ENCODE peak calls at places on chromosomes 12 and 14, in seven cellular contexts. F is left ventricle myocardium inferior, T is tibial nerve, O is HT1080, B is NCI-H748 treated with DMSO at 0.1 percent for 48 hours, P is HTR-8/SVneo, Q is DMS153. H is an unnamed sample.

GRCh38 chr14:21070083-21070609 is at the start of gene ARHGEF40:
- DNase-seq in F (peak; percentile 79), T (peak; percentile 46), O (no peak), B (no peak), P (peak; percentile 21), Q (no peak), H (peak; percentile 50)

GRCh38 chr14:67514203-67514607 is 18.9 kb upstream of the PLEKHH1 start:
- DNase-seq in F (no peak), T (no peak), O (no peak), B (no peak), P (no peak), Q (no peak), H (peak; percentile 20)

GRCh38 chr12:26009593-26009992 is 51.1 kb downstream of the RASSF8 start:
- DNase-seq in F (no peak), T (no peak), O (no peak), B (no peak), P (no peak), Q (no peak), H (no peak)

GRCh38 chr14:68759912-68760311 is 33.0 kb downstream of the ZFP36L1 start:
- DNase-seq in F (no peak), T (no peak), O (no peak), B (no peak), P (no peak), Q (no peak), H (no peak)

GRCh38 chr12:108414021-108414420 is 74.9 kb upstream of the CMKLR1 start:
- DNase-seq in F (no peak), T (no peak), O (no peak), B (no peak), P (no peak), Q (no peak), H (no peak)

GRCh38 chr12:123076604-123077297 is 74.1 kb downstream of the PITPNM2 start:
- DNase-seq in F (no peak), T (no peak), O (peak; percentile 31), B (no peak), P (no peak), Q (no peak), H (no peak)

GRCh38 chr12:87274594-87275245 is 754.5 kb downstream of the C12orf50 start:
- DNase-seq in F (no peak), T (no peak), O (peak; percentile 44), B (no peak), P (no peak), Q (no peak), H (no peak)

GRCh38 chr12:88725592-88726143 is 145.4 kb upstream of the KITLG start:
- DNase-seq in F (no peak), T (no peak), O (no peak), B (no peak), P (no peak), Q (no peak), H (no peak)

GRCh38 chr14:78170203-78170602 is at the start of gene NRXN3:
- DNase-seq in F (no peak), T (no peak), O (no peak), B (no peak), P (no peak), Q (peak; percentile 21), H (no peak)

GRCh38 chr12:55996715-55997534 is at the start of gene SUOX:
- DNase-seq in F (peak; percentile 97), T (peak; percentile 95), O (peak; percentile 97), B (peak; percentile 89), P (peak; percentile 99), Q (peak; percentile 87), H (peak; percentile 80)

GRCh38 chr14:99753225-99754140 is 39.7 kb upstream of the EML1 start:
- DNase-seq in F (no peak), T (no peak), O (no peak), B (no peak), P (no peak), Q (no peak), H (no peak)

GRCh38 chr12:52812749-52813148 is 1.2 kb downstream of the KRT4 start:
- DNase-seq in F (no peak), T (no peak), O (no peak), B (no peak), P (no peak), Q (no peak), H (no peak)

GRCh38 chr14:94685681-94686485 is 73.7 kb downstream of the SERPINA3 start:
- DNase-seq in F (no peak), T (no peak), O (no peak), B (no peak), P (no peak), Q (no peak), H (no peak)

GRCh38 chr12:80684077-80684495 is 23.3 kb upstream of the MYF6 start:
- DNase-seq in F (no peak), T (no peak), O (no peak), B (peak; percentile 97), P (no peak), Q (no peak), H (no peak)

GRCh38 chr12:2057041-2057792 is 4.4 kb downstream of the CACNA1C start:
- DNase-seq in F (peak; percentile 58), T (peak; percentile 33), O (peak; percentile 15), B (peak; percentile 40), P (peak; percentile 70), Q (no peak), H (peak; percentile 61)

GRCh38 chr12:30969006-30969405 is 42.5 kb downstream of the TSPAN11 start:
- DNase-seq in F (no peak), T (no peak), O (no peak), B (no peak), P (no peak), Q (no peak), H (no peak)

GRCh38 chr12:69553626-69554248 is 31.5 kb upstream of the CCT2 start:
- DNase-seq in F (no peak), T (no peak), O (peak; percentile 29), B (peak; percentile 3), P (peak; percentile 35), Q (peak; percentile 32), H (no peak)

GRCh38 chr12:127546721-127547505 is 720.1 kb upstream of the TMEM132C start:
- DNase-seq in F (no peak), T (no peak), O (no peak), B (no peak), P (no peak), Q (no peak), H (no peak)

GRCh38 chr14:105929327-105930081 is 403.1 kb downstream of the TMEM121 start:
- DNase-seq in F (no peak), T (no peak), O (no peak), B (no peak), P (no peak), Q (no peak), H (no peak)

GRCh38 chr12:87385322-87385721 is 643.9 kb downstream of the C12orf50 start:
- DNase-seq in F (no peak), T (no peak), O (no peak), B (no peak), P (no peak), Q (no peak), H (no peak)

GRCh38 chr12:122646568-122647220 is 56.5 kb downstream of the HCAR2 start:
- DNase-seq in F (no peak), T (no peak), O (peak; percentile 89), B (no peak), P (peak; percentile 49), Q (no peak), H (no peak)

GRCh38 chr12:118960161-118960560 is 21.2 kb upstream of the SRRM4 start:
- DNase-seq in F (no peak), T (no peak), O (no peak), B (no peak), P (no peak), Q (no peak), H (no peak)

GRCh38 chr12:11273449-11273848 is 3.9 kb upstream of the PRB3 start:
- DNase-seq in F (no peak), T (no peak), O (no peak), B (no peak), P (no peak), Q (no peak), H (no peak)

GRCh38 chr14:101188571-101188915 is 285.0 kb upstream of the RTL1 start:
- DNase-seq in F (no peak), T (no peak), O (no peak), B (no peak), P (no peak), Q (no peak), H (no peak)

GRCh38 chr12:51846911-51847829 is 1.3 kb downstream of the FIGNL2 start:
- DNase-seq in F (peak; percentile 65), T (peak; percentile 47), O (no peak), B (peak; percentile 6), P (peak; percentile 54), Q (no peak), H (no peak)

GRCh38 chr12:2301531-2302461 is 249.0 kb downstream of the CACNA1C start:
- DNase-seq in F (peak; percentile 67), T (peak; percentile 25), O (no peak), B (no peak), P (no peak), Q (no peak), H (no peak)

GRCh38 chr14:89382487-89383170 is 34.4 kb downstream of the FOXN3 start:
- DNase-seq in F (no peak), T (no peak), O (no peak), B (no peak), P (no peak), Q (no peak), H (no peak)

H was measured in NCI-H1092.